ENCODE peak calls at places on chromosomes 2 and 18, in eight cellular contexts. Y, B, I, U, E, H, M and T are unnamed samples.

GRCh38 chr2:150507071-150507470 is 19.6 kb upstream of the RND3 start:
- DNase-seq in Y (no peak), B (no peak), I (no peak), U (no peak), E (no peak), H (no peak), M (no peak), T (no peak)

GRCh38 chr2:128444816-128445532 is 126.3 kb upstream of the HS6ST1 start:
- DNase-seq in Y (no peak), B (peak; percentile 48), I (no peak), U (no peak), E (peak; percentile 4), H (no peak), M (no peak), T (peak; percentile 21)

GRCh38 chr18:41719808-41720207 is 235.2 kb upstream of the PIK3C3 start:
- DNase-seq in Y (no peak), B (no peak), I (no peak), U (no peak), E (no peak), H (no peak), M (no peak), T (no peak)

GRCh38 chr2:220147186-220147585 is 519.8 kb downstream of the SLC4A3 start:
- DNase-seq in Y (no peak), B (no peak), I (no peak), U (no peak), E (peak; percentile 33), H (peak; percentile 31), M (no peak), T (peak; percentile 31)

GRCh38 chr2:26246818-26247217 is 2.1 kb downstream of the HADHB start:
- DNase-seq in Y (no peak), B (no peak), I (no peak), U (no peak), E (peak; percentile 67), H (peak; percentile 94), M (no peak), T (no peak)

GRCh38 chr2:167294031-167294774 is 405.9 kb downstream of the XIRP2 start:
- DNase-seq in Y (no peak), B (peak; percentile 83), I (peak; percentile 50), U (peak; percentile 38), E (peak; percentile 24), H (peak; percentile 28), M (peak; percentile 39), T (peak; percentile 67)

GRCh38 chr2:185531721-185532120 is 206.9 kb upstream of the FSIP2 start:
- DNase-seq in Y (no peak), B (no peak), I (no peak), U (no peak), E (no peak), H (no peak), M (no peak), T (no peak)

GRCh38 chr2:219197388-219197787 is 9.2 kb upstream of the ZFAND2B start:
- DNase-seq in Y (no peak), B (peak; percentile 10), I (no peak), U (no peak), E (no peak), H (no peak), M (no peak), T (no peak)

GRCh38 chr2:179605341-179605740 is 256.1 kb downstream of the ZNF385B start:
- DNase-seq in Y (no peak), B (no peak), I (no peak), U (no peak), E (peak; percentile 45), H (no peak), M (no peak), T (no peak)

GRCh38 chr2:143802242-143802641 is 673.0 kb downstream of the ARHGAP15 start:
- DNase-seq in Y (no peak), B (no peak), I (no peak), U (no peak), E (peak; percentile 90), H (peak; percentile 25), M (no peak), T (peak; percentile 38)

GRCh38 chr2:36404312-36404711 is 48.7 kb downstream of the CRIM1 start:
- DNase-seq in Y (no peak), B (no peak), I (no peak), U (no peak), E (no peak), H (peak; percentile 21), M (no peak), T (peak; percentile 49)

GRCh38 chr2:38207168-38207567 is 131.2 kb upstream of the CYP1B1 start:
- DNase-seq in Y (no peak), B (no peak), I (no peak), U (no peak), E (no peak), H (peak; percentile 47), M (no peak), T (no peak)

GRCh38 chr2:212815453-212815852 is 276.9 kb upstream of the ERBB4 start:
- DNase-seq in Y (no peak), B (no peak), I (no peak), U (no peak), E (no peak), H (no peak), M (no peak), T (no peak)

GRCh38 chr18:10231220-10231619 is 223.2 kb upstream of the APCDD1 start:
- DNase-seq in Y (no peak), B (no peak), I (no peak), U (no peak), E (no peak), H (no peak), M (no peak), T (no peak)

GRCh38 chr18:10232062-10232461 is 222.4 kb upstream of the APCDD1 start:
- DNase-seq in Y (no peak), B (no peak), I (no peak), U (no peak), E (no peak), H (no peak), M (no peak), T (peak; percentile 14)

GRCh38 chr18:10228380-10228779 is 226.1 kb upstream of the APCDD1 start:
- DNase-seq in Y (no peak), B (no peak), I (no peak), U (no peak), E (no peak), H (no peak), M (no peak), T (no peak)

GRCh38 chr18:10226971-10227370 is 227.5 kb upstream of the APCDD1 start:
- DNase-seq in Y (no peak), B (no peak), I (no peak), U (no peak), E (no peak), H (no peak), M (no peak), T (no peak)

DNA sequence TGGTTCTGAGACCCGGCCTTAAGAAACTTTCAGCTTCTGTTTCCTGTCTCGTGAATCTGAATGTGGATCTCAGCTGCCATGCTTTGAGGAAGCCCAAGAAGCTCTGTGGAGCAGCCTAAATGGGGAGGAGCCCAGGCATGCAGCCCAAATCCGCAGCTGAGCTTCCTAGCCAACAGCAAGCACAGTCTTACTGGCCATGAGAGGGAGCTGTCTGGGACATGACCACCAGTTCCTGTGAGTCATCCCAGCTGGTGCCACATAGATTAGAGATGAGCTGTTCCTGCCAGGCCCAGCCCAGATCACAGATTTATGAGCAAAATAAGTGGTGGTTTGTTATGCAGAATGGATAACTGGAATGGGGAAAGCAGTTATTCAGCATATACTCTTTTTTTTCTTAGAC is 224.4 kb upstream of the APCDD1 start:
- DNase-seq in Y (no peak), B (no peak), I (no peak), U (no peak), E (peak; percentile 83), H (peak; percentile 92), M (no peak), T (peak; percentile 75)
- TF ChIP-seq CTCF in Y (no peak), B (no peak), I (peak; percentile 29), U (no peak), E (peak; percentile 34), H (peak; percentile 47), M (no peak), T (peak; percentile 26)

GRCh38 chr2:94870392-94871225 is 621 bp upstream of the TEKT4 start:
- DNase-seq in Y (no peak), B (no peak), I (no peak), U (no peak), E (no peak), H (no peak), M (peak; percentile 34), T (no peak)
- TF ChIP-seq CTCF in Y (no peak), B (no peak), I (peak; percentile 38), U (peak; percentile 36), E (peak; percentile 31), H (peak; percentile 33), M (peak; percentile 20), T (peak; percentile 30)

GRCh38 chr18:24271381-24272331 is 126.0 kb downstream of the OSBPL1A start:
- DNase-seq in Y (no peak), B (peak; percentile 93), I (peak; percentile 84), U (peak; percentile 73), E (peak; percentile 72), H (peak; percentile 69), M (peak; percentile 90), T (peak; percentile 80)
- TF ChIP-seq CTCF in Y (no peak), B (no peak), I (peak; percentile 23), U (peak; percentile 15), E (peak; percentile 23), H (peak; percentile 23), M (no peak), T (peak; percentile 43)

GRCh38 chr18:13067124-13067523 is 76.0 kb downstream of the CEP192 start:
- DNase-seq in Y (no peak), B (no peak), I (no peak), U (no peak), E (no peak), H (no peak), M (no peak), T (no peak)
- TF ChIP-seq CTCF in Y (no peak), B (no peak), I (no peak), U (no peak), E (no peak), H (no peak), M (no peak), T (no peak)